ENCODE peak calls at places on chromosomes 12 and 14, in five cellular contexts. Q is EL, Z is bronchial epithelial cell, F is nucleus accumbens, C is HEK293T. K is an unnamed sample.

GRCh38 chr12:69404851-69405365 is 45.4 kb downstream of the YEATS4 start:
- DNase-seq in Q (no peak), Z (no peak), F (no peak), C (no peak), K (no peak)

GRCh38 chr12:119749666-119750065 is 81.7 kb downstream of the PRKAB1 start:
- DNase-seq in Q (peak; percentile 34), Z (no peak), F (no peak), C (no peak), K (no peak)

GRCh38 chr12:62834971-62835547 is 99.9 kb downstream of the PPM1H start:
- DNase-seq in Q (peak; percentile 45), Z (no peak), F (no peak), C (no peak), K (no peak)

GRCh38 chr12:31317471-31318397 is 8.2 kb downstream of the SINHCAF start:
- DNase-seq in Q (peak; percentile 16), Z (peak; percentile 22), F (no peak), C (no peak), K (no peak)

GRCh38 chr12:105485321-105485910 is 154.9 kb downstream of the C12orf75 start:
- DNase-seq in Q (peak; percentile 91), Z (peak; percentile 5), F (no peak), C (no peak), K (no peak)

GRCh38 chr14:44767646-44768173 is 194.0 kb downstream of the KLHL28 start:
- DNase-seq in Q (no peak), Z (no peak), F (no peak), C (peak; percentile 12), K (no peak)

GRCh38 chr12:52975820-52976573 is 27.1 kb downstream of the KRT18 start:
- DNase-seq in Q (peak; percentile 78), Z (peak; percentile 48), F (no peak), C (no peak), K (no peak)

GRCh38 chr12:108156717-108157116 is 27.6 kb downstream of the WSCD2 start:
- DNase-seq in Q (no peak), Z (peak; percentile 39), F (no peak), C (no peak), K (no peak)

GRCh38 chr12:50621435-50622304 is 116.9 kb downstream of the DIP2B start:
- DNase-seq in Q (no peak), Z (no peak), F (no peak), C (no peak), K (no peak)

GRCh38 chr12:2057041-2057792 is 4.4 kb downstream of the CACNA1C start:
- DNase-seq in Q (peak; percentile 54), Z (no peak), F (no peak), C (peak; percentile 68), K (no peak)

GRCh38 chr12:52020126-52020525 is 13.4 kb downstream of the TAMALIN start:
- DNase-seq in Q (no peak), Z (no peak), F (no peak), C (no peak), K (no peak)

GRCh38 chr14:103521438-103521961 is 1.1 kb downstream of the CKB start:
- DNase-seq in Q (no peak), Z (no peak), F (no peak), C (no peak), K (no peak)

GRCh38 chr14:82403972-82404371 is 870.3 kb upstream of the SEL1L start:
- DNase-seq in Q (no peak), Z (no peak), F (no peak), C (no peak), K (no peak)

GRCh38 chr14:75543258-75543657 is 21.0 kb downstream of the BATF start:
- DNase-seq in Q (no peak), Z (no peak), F (no peak), C (no peak), K (no peak)

GRCh38 chr14:54584097-54584496 is 17.2 kb downstream of the SAMD4A start:
- DNase-seq in Q (no peak), Z (no peak), F (no peak), C (no peak), K (no peak)

GRCh38 chr14:100754020-100754419 is 27.3 kb downstream of the DLK1 start:
- DNase-seq in Q (no peak), Z (no peak), F (no peak), C (no peak), K (no peak)

GRCh38 chr12:108641446-108642268 is 8.0 kb upstream of the SELPLG start:
- DNase-seq in Q (no peak), Z (no peak), F (no peak), C (no peak), K (no peak)

GRCh38 chr14:100786131-100786530 is 39.8 kb upstream of the MEG3 start:
- DNase-seq in Q (no peak), Z (no peak), F (peak; percentile 20), C (no peak), K (no peak)

GRCh38 chr14:28681681-28682080 is 84.9 kb upstream of the FOXG1 start:
- DNase-seq in Q (no peak), Z (no peak), F (no peak), C (no peak), K (no peak)

GRCh38 chr12:22121224-22121623 is 75.2 kb downstream of the CMAS start:
- DNase-seq in Q (no peak), Z (no peak), F (no peak), C (no peak), K (no peak)

GRCh38 chr14:72665259-72665658 is 228.6 kb downstream of the DPF3 start:
- DNase-seq in Q (peak; percentile 99), Z (peak; percentile 97), F (no peak), C (no peak), K (no peak)

GRCh38 chr14:80055226-80055625 is 156.1 kb downstream of the DIO2 start:
- DNase-seq in Q (peak; percentile 6), Z (no peak), F (no peak), C (no peak), K (no peak)

GRCh38 chr12:105036937-105037649 is 47.2 kb downstream of the ALDH1L2 start:
- DNase-seq in Q (no peak), Z (peak; percentile 44), F (no peak), C (no peak), K (no peak)

GRCh38 chr14:54446201-54446693 is 5.1 kb upstream of the CNIH1 start:
- DNase-seq in Q (no peak), Z (peak; percentile 75), F (peak; percentile 2), C (no peak), K (peak; percentile 47)

GRCh38 chr14:57080691-57081090 is 188.0 kb downstream of the EXOC5 start:
- DNase-seq in Q (no peak), Z (no peak), F (no peak), C (no peak), K (no peak)

GRCh38 chr12:104680070-104680469 is 223.3 kb downstream of the CHST11 start:
- DNase-seq in Q (peak; percentile 9), Z (no peak), F (no peak), C (no peak), K (no peak)

GRCh38 chr12:44015333-44015941 is 179.6 kb downstream of the TMEM117 start:
- DNase-seq in Q (peak; percentile 40), Z (peak; percentile 67), F (no peak), C (peak; percentile 35), K (no peak)

GRCh38 chr12:31589896-31590729 is 823 bp downstream of the DENND5B start:
- DNase-seq in Q (peak; percentile 76), Z (peak; percentile 35), F (peak; percentile 48), C (peak; percentile 57), K (peak; percentile 81)

GRCh38 chr14:60153996-60154395 is 11.2 kb downstream of the DHRS7 start:
- DNase-seq in Q (no peak), Z (no peak), F (no peak), C (no peak), K (no peak)

GRCh38 chr12:2418579-2418978 is 365.8 kb downstream of the CACNA1C start:
- DNase-seq in Q (no peak), Z (no peak), F (no peak), C (no peak), K (no peak)

GRCh38 chr14:67987596-67987995 is 168.0 kb downstream of the RAD51B start:
- DNase-seq in Q (peak; percentile 78), Z (peak; percentile 52), F (no peak), C (no peak), K (no peak)

GRCh38 chr12:59403259-59403932 is 192.4 kb upstream of the SLC16A7 start:
- DNase-seq in Q (peak; percentile 76), Z (peak; percentile 61), F (no peak), C (peak; percentile 42), K (peak; percentile 3)

K was measured in occipital lobe.